ENCODE peak calls at places on chromosomes 12 and 14, in six cellular contexts. X, G, C, P, O and N are unnamed samples.
A peak's percentile ranks its signal among the peaks of the same experiment; 100 is the strongest.

GRCh38 chr14:64502476-64503183 is 1.0 kb downstream of the ZBTB25 start:
- DNase-seq in O (no peak), C (peak; percentile 30), G (no peak), P (peak; percentile 18), X (no peak), N (no peak)

GRCh38 chr12:47422656-47423055 is 283.2 kb downstream of the RPAP3 start:
- DNase-seq in X (no peak), C (no peak), P (peak; percentile 20), O (no peak), G (peak; percentile 40), N (no peak)

GRCh38 chr14:70203686-70204085 is 14.9 kb upstream of the SLC8A3 start:
- DNase-seq in O (no peak), G (no peak), X (no peak), C (no peak), P (no peak), N (no peak)

GRCh38 chr14:23299186-23299521 is 3.5 kb downstream of the PPP1R3E start:
- DNase-seq in P (no peak), X (no peak), C (no peak), G (no peak), O (no peak), N (no peak)

GRCh38 chr14:89000007-89000942 is 175.8 kb downstream of the TTC8 start:
- DNase-seq in G (peak; percentile 92), X (peak; percentile 87), P (peak; percentile 98), O (peak; percentile 90), C (peak; percentile 98), N (peak; percentile 30)

GRCh38 chr12:58388261-58388660 is 446.9 kb downstream of the ATP23 start:
- DNase-seq in C (no peak), G (no peak), X (no peak), O (no peak), P (peak; percentile 25), N (no peak)

GRCh38 chr12:50240792-50241114 is 42.6 kb downstream of the LIMA1 start:
- DNase-seq in P (no peak), C (peak; percentile 79), X (no peak), O (no peak), G (no peak), N (no peak)

GRCh38 chr14:52923902-52924575 is 26.8 kb downstream of the FERMT2 start:
- DNase-seq in G (no peak), P (no peak), C (no peak), X (no peak), O (no peak), N (no peak)

GRCh38 chr14:89543420-89543790 is 126.4 kb upstream of the FOXN3 start:
- DNase-seq in P (no peak), G (no peak), C (no peak), X (no peak), O (no peak), N (peak; percentile 46)

GRCh38 chr12:13002301-13003097 is 2.4 kb upstream of the HEBP1 start:
- DNase-seq in X (no peak), G (no peak), O (no peak), C (no peak), P (no peak), N (no peak)

GRCh38 chr12:12999959-13000615 is at the start of gene HEBP1:
- DNase-seq in O (peak; percentile 81), G (no peak), C (peak; percentile 95), X (no peak), P (peak; percentile 78), N (peak; percentile 98)

GRCh38 chr12:13001725-13002040 is 1.6 kb upstream of the HEBP1 start:
- DNase-seq in P (no peak), G (no peak), O (no peak), X (no peak), C (no peak), N (no peak)

GRCh38 chr12:13000616-13000934 is 510 bp upstream of the HEBP1 start:
- DNase-seq in P (no peak), C (no peak), O (no peak), G (no peak), X (no peak), N (no peak)

DNA sequence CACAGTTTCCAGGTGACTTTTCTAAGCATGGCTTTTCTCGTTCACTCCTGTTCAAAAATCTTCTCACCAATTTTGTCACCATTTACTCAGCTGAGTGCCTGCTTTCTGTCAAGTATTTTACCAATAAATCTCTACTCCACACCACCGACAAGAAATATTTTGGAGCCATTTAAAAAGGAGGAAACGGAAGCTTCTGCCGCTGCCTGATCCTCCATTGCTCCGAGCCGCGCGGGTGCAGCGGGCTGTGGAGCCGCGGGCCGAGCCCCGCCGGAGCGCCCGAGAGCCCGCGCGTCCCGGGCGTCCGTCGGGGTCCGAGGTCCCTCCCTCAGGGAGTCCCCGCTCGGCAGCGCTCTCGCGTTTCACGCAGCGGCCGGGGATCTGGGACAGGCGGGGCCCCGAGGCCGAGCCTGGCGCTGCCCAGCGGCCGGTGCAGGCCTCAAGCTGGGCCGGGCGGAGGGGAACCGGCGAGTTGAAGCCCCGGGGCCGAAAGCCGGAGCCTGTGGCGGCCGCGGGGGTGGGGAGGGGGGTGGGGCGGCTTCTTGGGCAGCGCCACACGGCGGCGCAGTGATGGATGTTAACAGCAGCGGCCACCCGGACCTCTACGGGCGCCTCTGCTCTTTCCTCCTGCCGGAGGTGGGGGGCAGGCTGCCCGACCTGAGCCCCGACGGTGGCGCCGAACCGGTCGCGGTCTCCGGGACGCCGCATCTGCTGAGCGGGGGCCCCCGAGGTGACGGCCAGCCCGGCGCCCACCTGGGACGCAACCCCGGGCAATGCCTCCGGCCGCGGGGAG is 1.1 kb upstream of the HEBP1 start:
- DNase-seq in X (no peak), G (no peak), C (peak; percentile 72), O (no peak), P (peak; percentile 42), N (peak; percentile 69)
- TF ChIP-seq CTCF in X (peak; percentile 46), G (peak; percentile 50), C (peak; percentile 35), O (no peak), P (no peak), N (no peak)

GRCh38 chr12:124856132-124856841 is 7.4 kb downstream of the SCARB1 start:
- DNase-seq in C (no peak), G (no peak), X (no peak), O (no peak), P (no peak), N (no peak)
- TF ChIP-seq CTCF in C (peak; percentile 7), G (no peak), X (no peak), O (no peak), P (no peak), N (no peak)

GRCh38 chr14:97178781-97179180 is 381.6 kb downstream of the VRK1 start:
- DNase-seq in O (no peak), C (peak; percentile 2), X (no peak), G (no peak), P (peak; percentile 67), N (no peak)

GRCh38 chr14:97179573-97179972 is 382.4 kb downstream of the VRK1 start:
- DNase-seq in G (no peak), C (no peak), X (no peak), O (no peak), P (peak; percentile 31), N (no peak)

GRCh38 chr14:97177635-97178034 is 380.5 kb downstream of the VRK1 start:
- DNase-seq in O (no peak), P (peak; percentile 71), C (no peak), G (no peak), X (no peak), N (no peak)

GRCh38 chr14:97180304-97181200 is 383.4 kb downstream of the VRK1 start:
- DNase-seq in O (peak; percentile 23), C (peak; percentile 1), P (peak; percentile 77), X (peak; percentile 48), G (no peak), N (no peak)

GRCh38 chr14:97177016-97177415 is 379.8 kb downstream of the VRK1 start:
- DNase-seq in O (peak; percentile 2), G (no peak), P (peak; percentile 16), X (no peak), C (no peak), N (no peak)
- TF ChIP-seq CTCF in O (peak; percentile 4), G (no peak), P (peak; percentile 7), X (peak; percentile 27), C (no peak), N (no peak)

DNA sequence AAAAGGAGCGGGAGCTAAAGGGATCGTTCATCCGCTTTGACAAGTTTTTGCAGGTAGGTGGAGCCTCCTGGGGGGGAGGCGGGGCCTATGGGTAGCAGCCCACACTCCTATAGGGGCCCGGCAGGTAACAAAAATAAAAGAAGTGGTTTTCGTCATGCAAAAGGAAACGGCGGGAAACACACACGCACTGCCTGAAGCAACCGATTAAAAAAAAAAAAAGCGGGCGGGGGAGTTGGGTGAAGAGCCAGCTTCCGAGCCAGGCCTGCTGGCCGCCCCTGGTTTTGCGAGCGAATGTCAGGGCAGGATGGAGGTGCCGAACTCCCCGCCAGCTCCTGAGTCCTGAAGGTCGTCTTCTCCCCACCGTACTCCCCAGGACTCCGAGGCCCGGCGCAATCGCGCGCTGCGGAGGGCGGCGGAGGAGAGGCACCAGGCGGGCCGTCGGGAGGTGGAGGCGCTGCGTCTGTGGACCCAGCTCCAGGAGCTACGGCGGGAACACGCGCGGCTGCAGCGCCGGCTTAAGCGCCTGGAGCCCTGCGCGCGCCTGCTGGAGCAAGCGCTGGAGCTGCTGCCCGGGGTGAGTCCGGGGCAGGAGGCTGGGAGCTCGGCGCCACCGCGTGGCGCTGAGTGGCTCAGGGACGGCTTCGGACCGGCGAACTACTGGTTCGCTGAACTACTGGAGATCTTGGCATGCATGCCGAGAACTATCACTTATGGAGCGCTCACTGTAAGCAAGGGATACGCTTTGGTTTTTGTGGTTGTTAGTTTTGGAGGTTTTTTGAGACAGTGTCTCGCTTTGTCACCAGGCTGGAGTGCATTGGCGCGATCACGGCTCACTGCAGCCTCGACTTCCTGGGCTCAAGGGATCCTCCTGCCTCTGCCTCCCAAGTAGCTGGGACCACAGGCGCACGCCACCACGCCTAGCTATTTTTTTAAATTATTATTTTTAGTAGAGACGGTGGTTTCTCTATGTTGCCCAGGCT is 3.6 kb downstream of the CFAP73 start:
- DNase-seq in P (peak; percentile 70), O (peak; percentile 73), C (peak; percentile 84), X (no peak), G (peak; percentile 10), N (peak; percentile 69)
- TF ChIP-seq CTCF in P (peak; percentile 38), O (peak; percentile 57), C (peak; percentile 54), X (peak; percentile 61), G (peak; percentile 59), N (no peak)

GRCh38 chr14:99754141-99755067 is 38.8 kb upstream of the EML1 start:
- DNase-seq in X (no peak), C (no peak), G (no peak), P (peak; percentile 62), O (no peak), N (no peak)
- TF ChIP-seq CTCF in X (no peak), C (no peak), G (no peak), P (no peak), O (no peak), N (no peak)

GRCh38 chr14:84006643-84007137 is 1523.3 kb upstream of the FLRT2 start:
- DNase-seq in C (peak; percentile 43), P (no peak), X (no peak), O (no peak), G (no peak), N (no peak)
- TF ChIP-seq CTCF in C (peak; percentile 19), P (no peak), X (no peak), O (no peak), G (no peak), N (no peak)